ENCODE peak calls at places on chromosomes 6 and 20, in four cellular contexts. C is progenitor cell of endocrine pancreas, U is SK-N-SH, D is left ventricle myocardium inferior. T is an unnamed sample.

GRCh38 chr6:54465649-54466300 is 157.5 kb downstream of the TINAG start:
- DNase-seq in C (no peak), U (no peak), D (no peak), T (no peak)

GRCh38 chr6:46350714-46351113 is 140.5 kb downstream of the RCAN2 start:
- DNase-seq in C (no peak), U (no peak), D (no peak), T (no peak)

GRCh38 chr20:527571-527886 is 16.1 kb downstream of the CSNK2A1 start:
- DNase-seq in C (no peak), U (no peak), D (no peak), T (no peak)

GRCh38 chr20:54090230-54091119 is 20.1 kb upstream of the BCAS1 start:
- DNase-seq in C (no peak), U (no peak), D (no peak), T (no peak)

GRCh38 chr20:44803383-44803941 is 6.9 kb downstream of the RIMS4 start:
- DNase-seq in C (no peak), U (no peak), D (no peak), T (no peak)

GRCh38 chr20:45833883-45834796 is 541 bp downstream of the SNX21 start:
- DNase-seq in C (peak), U (peak), D (peak), T (peak)

GRCh38 chr6:144149894-144150672 is at the start of gene STX11:
- DNase-seq in C (peak), U (peak), D (peak), T (peak)

GRCh38 chr20:48605364-48606116 is 222.3 kb downstream of the PREX1 start:
- DNase-seq in C (no peak), U (no peak), D (no peak), T (no peak)

GRCh38 chr6:165883851-165884640 is 221.0 kb upstream of the PDE10A start:
- DNase-seq in C (no peak), U (no peak), D (no peak), T (no peak)

GRCh38 chr20:21430031-21430430 is 32.7 kb upstream of the NKX2-4 start:
- DNase-seq in C (no peak), U (no peak), D (no peak), T (no peak)

GRCh38 chr20:12306107-12306506 is 388.4 kb downstream of the BTBD3 start:
- DNase-seq in C (no peak), U (no peak), D (no peak), T (no peak)

GRCh38 chr6:44339763-44340625 is 2.5 kb upstream of the SPATS1 start:
- DNase-seq in C (no peak), U (no peak), D (no peak), T (no peak)

GRCh38 chr6:95364016-95364604 is 213.2 kb upstream of the MANEA start:
- DNase-seq in C (no peak), U (peak), D (no peak), T (no peak)

GRCh38 chr20:57654998-57655811 is 35.0 kb upstream of the ZBP1 start:
- DNase-seq in C (no peak), U (peak), D (no peak), T (peak)

GRCh38 chr6:39217177-39217864 is 12.0 kb downstream of the KCNK5 start:
- DNase-seq in C (no peak), U (no peak), D (no peak), T (no peak)

GRCh38 chr20:38249536-38250310 is 10.8 kb downstream of the KIAA1755 start:
- DNase-seq in C (no peak), U (no peak), D (no peak), T (no peak)

GRCh38 chr6:93550551-93551276 is 131.4 kb upstream of the EPHA7 start:
- DNase-seq in C (no peak), U (no peak), D (no peak), T (no peak)

GRCh38 chr6:25417206-25417605 is 138.0 kb downstream of the CARMIL1 start:
- DNase-seq in C (no peak), U (no peak), D (no peak), T (no peak)

GRCh38 chr20:17806739-17807441 is 107.1 kb downstream of the BANF2 start:
- DNase-seq in C (no peak), U (peak), D (peak), T (no peak)

GRCh38 chr6:22295145-22295544 is 1.7 kb downstream of the PRL start:
- DNase-seq in C (no peak), U (peak), D (no peak), T (no peak)

GRCh38 chr6:128806274-128806673 is 76.7 kb upstream of the LAMA2 start:
- DNase-seq in C (no peak), U (no peak), D (no peak), T (no peak)

DNA sequence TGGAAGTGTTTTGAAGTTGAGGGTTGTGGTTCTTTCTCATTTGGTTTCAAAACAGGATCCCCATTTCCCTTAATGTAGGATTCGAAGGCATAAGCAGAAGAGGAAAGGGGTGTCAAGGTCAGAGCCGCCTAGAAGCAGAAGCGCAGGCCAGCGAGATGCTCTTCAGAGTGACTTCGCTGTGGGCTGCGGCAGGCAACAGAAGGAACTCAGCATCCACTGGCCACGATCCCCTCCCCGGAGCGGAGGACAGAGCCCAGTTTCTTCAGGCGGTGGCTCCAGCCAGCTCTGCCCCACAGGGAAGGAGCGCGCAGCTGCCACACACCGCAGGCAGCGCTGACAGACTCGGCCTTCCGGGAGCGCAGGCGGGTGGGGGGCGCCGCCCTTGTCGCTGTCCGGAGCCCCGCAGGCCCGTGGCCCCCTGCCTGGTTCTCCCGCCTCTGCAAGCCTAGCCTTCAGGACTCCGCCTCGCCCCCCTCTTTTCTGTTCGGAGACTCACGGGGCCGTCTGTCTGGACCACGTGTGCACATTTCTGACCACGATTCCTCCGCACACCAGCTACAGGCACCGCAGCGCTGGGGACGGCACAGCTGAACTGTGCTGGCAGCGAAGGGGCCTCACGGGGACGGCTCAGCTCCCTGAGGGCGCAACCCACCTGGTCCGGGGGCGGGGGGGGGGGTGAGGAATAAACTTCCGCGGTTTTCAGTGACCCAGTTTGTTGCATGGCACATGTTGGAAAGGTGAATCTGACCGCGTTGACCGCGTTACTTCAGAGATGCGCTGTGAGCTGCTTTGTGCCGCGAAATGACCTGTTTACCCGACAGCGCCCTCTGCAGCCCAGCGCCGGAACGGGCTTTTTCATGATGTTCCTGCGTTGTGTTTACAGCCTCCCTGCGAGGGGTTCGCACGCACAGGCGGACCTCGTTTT is 26.1 kb downstream of the TTLL2 start:
- DNase-seq in C (peak), U (peak), D (peak), T (peak)
- TF ChIP-seq CTCF in C (peak), U (peak), D (peak), T (peak)

GRCh38 chr6:114342086-114342825 is 567 bp downstream of the HS3ST5 start:
- DNase-seq in C (peak), U (peak), D (no peak), T (peak)

GRCh38 chr6:114344971-114345274 is 2.1 kb upstream of the HS3ST5 start:
- DNase-seq in C (no peak), U (no peak), D (no peak), T (no peak)

GRCh38 chr6:114344216-114344970 is 1.6 kb upstream of the HS3ST5 start:
- DNase-seq in C (no peak), U (no peak), D (no peak), T (no peak)

GRCh38 chr6:114343782-114344144 is 940 bp upstream of the HS3ST5 start:
- DNase-seq in C (no peak), U (no peak), D (no peak), T (no peak)

DNA sequence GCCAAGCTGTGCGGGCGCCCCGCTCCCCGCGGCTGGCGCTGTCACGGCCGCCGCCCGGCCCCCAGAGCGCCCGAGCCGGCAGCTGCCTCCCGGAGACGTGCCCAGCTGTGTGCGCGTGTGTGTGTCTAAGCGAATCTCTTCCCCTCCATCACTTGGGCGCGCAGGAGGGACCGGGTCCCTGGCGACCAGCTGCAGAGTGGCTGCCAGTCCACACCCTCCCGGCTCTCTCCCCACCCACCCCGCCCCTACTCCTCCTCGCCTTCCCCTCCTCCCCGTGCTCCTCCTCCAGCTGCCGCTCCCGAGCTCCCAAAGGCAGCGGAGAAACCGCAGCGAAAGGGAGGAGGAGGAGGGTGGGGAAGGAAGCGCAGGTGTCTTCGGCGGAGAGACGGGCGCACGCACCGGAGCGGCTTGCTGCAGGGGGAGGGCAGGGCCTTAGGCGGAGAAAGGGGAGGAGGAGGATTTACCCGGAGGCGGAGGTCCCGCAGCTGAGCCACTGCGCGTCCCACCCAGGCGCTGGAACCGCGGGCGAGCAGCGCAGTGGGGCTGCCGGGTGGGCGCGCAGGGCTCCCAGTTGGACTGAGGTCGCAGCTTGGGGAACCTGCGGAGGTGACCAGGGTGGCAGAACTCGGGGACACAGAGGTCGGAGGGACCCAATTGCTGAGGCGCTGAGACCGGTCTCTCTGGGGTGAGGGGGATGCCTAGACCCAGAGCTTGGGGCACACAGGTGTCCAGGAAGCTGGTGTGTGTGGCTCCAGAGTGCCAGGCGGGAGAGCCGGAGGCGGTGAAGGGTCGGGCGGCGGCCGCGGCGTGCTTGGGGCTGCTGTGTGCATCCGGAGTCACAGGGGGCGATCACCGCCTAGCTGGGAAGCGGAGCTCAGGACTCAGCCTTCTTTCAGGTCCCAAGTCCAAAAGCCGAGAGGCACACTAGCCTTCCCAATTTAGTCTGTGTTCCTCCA is at the start of gene HS3ST5:
- DNase-seq in C (peak), U (peak), D (no peak), T (peak)
- TF ChIP-seq CTCF in C (peak), U (peak), D (peak), T (no peak)

GRCh38 chr6:32689531-32690505 is 23.4 kb upstream of the HLA-DQB1 start:
- DNase-seq in C (no peak), U (no peak), D (no peak), T (no peak)

GRCh38 chr6:32692019-32692418 is 25.6 kb upstream of the HLA-DQB1 start:
- DNase-seq in C (no peak), U (no peak), D (no peak), T (peak)
- TF ChIP-seq CTCF in C (peak), U (no peak), D (peak), T (no peak)

DNA sequence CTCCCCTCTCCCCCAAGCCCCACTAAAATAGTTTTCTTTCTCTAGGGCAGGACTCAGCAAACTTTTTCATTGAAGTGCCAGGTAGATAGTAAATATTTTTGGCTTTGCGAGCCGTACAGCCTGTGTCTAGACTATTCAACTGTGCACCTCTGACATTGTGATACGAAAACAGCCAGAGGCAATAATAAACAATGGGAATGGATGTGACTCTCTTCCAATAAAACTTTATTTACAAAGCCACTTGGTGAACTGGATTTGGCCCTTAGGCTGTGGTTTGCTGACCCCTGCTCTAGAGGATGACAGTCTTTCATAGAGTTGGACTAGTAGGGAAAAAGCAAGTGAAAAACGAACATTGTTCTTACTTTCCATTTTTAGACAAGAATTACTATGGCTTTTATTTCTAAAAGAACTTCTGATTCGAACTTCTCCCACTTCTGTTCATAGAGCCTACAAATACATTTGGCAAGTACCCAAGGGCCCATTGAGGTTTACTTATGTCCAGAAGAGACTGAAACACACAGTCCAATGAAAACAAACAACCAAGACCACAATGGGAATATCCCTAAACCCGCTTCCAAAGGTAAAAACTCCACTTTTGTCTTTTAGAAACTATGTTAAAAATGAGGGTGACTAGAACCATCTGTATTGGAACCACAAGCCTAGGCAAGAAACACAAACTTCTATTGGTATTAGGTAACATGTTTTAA is 46.4 kb upstream of the CDKAL1 start:
- DNase-seq in C (no peak), U (no peak), D (no peak), T (no peak)
- TF ChIP-seq CTCF in C (no peak), U (no peak), D (no peak), T (no peak)

DNA sequence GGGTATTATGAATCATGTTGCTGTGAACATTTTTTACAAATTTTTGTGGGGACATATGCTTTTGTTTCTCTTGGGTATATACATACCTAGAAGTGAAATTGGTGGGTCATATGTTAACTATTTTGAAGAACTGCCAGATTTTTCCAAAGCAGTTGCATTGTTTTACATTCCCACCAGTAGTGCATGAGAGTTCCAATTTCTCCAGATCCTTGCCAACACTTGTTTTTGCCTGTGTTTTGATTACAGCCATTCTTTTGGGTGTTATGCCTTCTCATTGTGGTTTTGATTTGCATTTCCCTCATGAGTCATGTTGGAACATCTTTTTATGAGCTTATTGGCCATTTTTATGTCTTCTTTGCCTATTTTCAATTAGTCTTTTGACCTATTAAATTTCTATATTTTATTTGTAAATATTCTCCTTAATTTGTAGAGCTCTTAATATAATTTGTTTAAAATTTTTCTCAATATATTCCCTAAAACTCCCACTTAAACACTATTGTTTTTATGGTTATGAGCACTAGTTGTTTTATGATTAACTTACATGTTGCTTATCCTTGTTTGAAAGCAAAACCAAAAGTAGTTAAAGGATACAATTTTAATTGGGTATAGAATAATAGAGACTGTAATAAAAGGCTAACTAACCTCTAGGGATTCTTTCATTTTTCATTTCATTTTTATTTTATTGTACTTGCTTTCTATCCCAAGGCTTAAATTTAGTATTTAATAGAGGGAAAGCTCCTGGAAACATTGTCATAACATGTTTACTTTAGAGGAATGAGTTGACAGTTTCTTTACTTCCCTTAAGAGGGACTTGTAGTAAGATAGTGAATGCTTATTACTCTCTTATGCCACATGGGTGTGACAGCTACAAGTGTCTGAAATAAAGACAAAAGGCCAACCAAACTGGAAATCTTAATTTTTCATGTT is 5.5 kb downstream of the UBR2 start:
- DNase-seq in C (no peak), U (no peak), D (no peak), T (no peak)
- TF ChIP-seq CTCF in C (no peak), U (peak), D (no peak), T (no peak)

DNA sequence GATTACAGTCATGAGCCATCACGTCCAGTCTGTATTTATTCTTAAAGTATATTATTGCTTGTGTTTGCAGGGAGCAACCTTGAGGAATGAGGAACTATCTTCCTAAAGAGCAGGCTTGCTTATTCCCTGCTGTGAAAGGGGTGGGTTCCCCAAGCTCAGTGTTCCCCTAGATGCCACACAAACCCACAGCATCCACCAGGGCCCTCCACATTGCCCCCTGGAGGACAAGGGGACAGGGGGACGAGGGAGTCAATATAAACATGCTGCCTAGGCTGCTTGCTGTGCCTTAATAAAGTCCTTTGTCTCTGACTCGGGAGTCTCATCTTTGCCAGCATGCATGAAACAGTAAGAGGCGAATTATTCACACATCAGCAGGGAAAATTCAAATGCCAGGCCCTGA is 8.0 kb upstream of the IDH3B start:
- DNase-seq in C (no peak), U (no peak), D (no peak), T (peak)
- TF ChIP-seq CTCF in C (peak), U (peak), D (no peak), T (no peak)

GRCh38 chr6:35977308-35977707 is 47.1 kb downstream of the SLC26A8 start:
- DNase-seq in C (no peak), U (no peak), D (peak), T (no peak)
- TF ChIP-seq CTCF in C (no peak), U (no peak), D (no peak), T (no peak)

DNA sequence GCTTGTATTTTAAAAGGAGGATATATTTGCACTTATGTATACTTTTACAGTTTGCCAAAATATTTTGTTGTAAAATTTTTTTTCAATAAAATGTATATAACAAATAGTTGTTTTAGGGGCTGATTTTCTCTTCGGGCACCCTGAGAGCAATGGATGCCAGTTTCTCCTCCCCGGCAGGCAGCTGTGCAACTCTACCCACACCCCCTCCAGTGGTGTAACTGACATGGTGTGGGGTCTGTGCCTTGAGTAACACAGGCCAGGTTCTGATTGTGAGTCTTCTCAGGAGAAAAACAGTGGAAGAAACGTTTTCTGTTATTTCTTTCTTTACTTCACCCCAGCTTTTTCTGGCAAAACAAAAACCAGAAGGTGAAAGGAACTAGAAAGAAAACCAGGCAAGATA is 6.1 kb downstream of the FOXF2 start:
- DNase-seq in C (no peak), U (no peak), D (no peak), T (no peak)
- TF ChIP-seq CTCF in C (no peak), U (no peak), D (no peak), T (no peak)